ENCODE peak calls at places on chromosomes 11 and 22, in seven cellular contexts. One of them, this sample, is unnamed.

GRCh38 chr22:33296941-33297340 is 238.8 kb upstream of the SYN3 start:
- DNase-seq in H1: no peak
- DNase-seq in A549: no peak
- DNase-seq in K562: no peak
- DNase-seq in SK-N-SH: no peak
- DNase-seq in HepG2: no peak
- DNase-seq in HCT116: no peak
- DNase-seq in this sample: no peak

GRCh38 chr11:124897681-124898680 is at the start of gene ROBO4:
- DNase-seq in H1: peak; percentile 37
- DNase-seq in A549: no peak
- DNase-seq in K562: no peak
- DNase-seq in SK-N-SH: peak; percentile 15
- DNase-seq in HepG2: peak; percentile 22
- DNase-seq in HCT116: peak; percentile 22
- DNase-seq in this sample: peak; percentile 94

GRCh38 chr11:1696608-1697570 is at the start of gene KRTAP5-6:
- DNase-seq in H1: no peak
- DNase-seq in A549: no peak
- DNase-seq in K562: no peak
- DNase-seq in SK-N-SH: no peak
- DNase-seq in HepG2: no peak
- DNase-seq in HCT116: no peak
- DNase-seq in this sample: no peak

GRCh38 chr11:64348611-64349387 is 8.8 kb downstream of the CCDC88B start:
- DNase-seq in H1: no peak
- DNase-seq in A549: no peak
- DNase-seq in K562: no peak
- DNase-seq in SK-N-SH: peak; percentile 60
- DNase-seq in HepG2: peak; percentile 33
- DNase-seq in HCT116: no peak
- DNase-seq in this sample: no peak

GRCh38 chr11:47847892-47848635 is at the start of gene NUP160:
- DNase-seq in H1: peak; percentile 95
- DNase-seq in A549: peak; percentile 73
- DNase-seq in K562: peak; percentile 87
- DNase-seq in SK-N-SH: peak; percentile 90
- DNase-seq in HepG2: peak; percentile 50
- DNase-seq in HCT116: peak; percentile 23
- DNase-seq in this sample: peak; percentile 29

GRCh38 chr11:79363861-79364378 is 76.9 kb downstream of the TENM4 start:
- DNase-seq in H1: no peak
- DNase-seq in A549: no peak
- DNase-seq in K562: no peak
- DNase-seq in SK-N-SH: no peak
- DNase-seq in HepG2: no peak
- DNase-seq in HCT116: no peak
- DNase-seq in this sample: no peak

GRCh38 chr11:726278-726915 is 20.4 kb downstream of the EPS8L2 start:
- DNase-seq in H1: peak; percentile 74
- DNase-seq in A549: no peak
- DNase-seq in K562: peak; percentile 90
- DNase-seq in SK-N-SH: peak; percentile 71
- DNase-seq in HepG2: no peak
- DNase-seq in HCT116: no peak
- DNase-seq in this sample: peak; percentile 26

GRCh38 chr11:44894217-44894617 is 56.5 kb downstream of the TP53I11 start:
- DNase-seq in H1: peak; percentile 92
- DNase-seq in A549: peak; percentile 66
- DNase-seq in K562: peak; percentile 68
- DNase-seq in SK-N-SH: peak; percentile 86
- DNase-seq in HepG2: peak; percentile 24
- DNase-seq in HCT116: peak; percentile 40
- DNase-seq in this sample: peak; percentile 66

GRCh38 chr11:103877221-103877620 is 159.2 kb upstream of the DDI1 start:
- DNase-seq in H1: no peak
- DNase-seq in A549: peak; percentile 17
- DNase-seq in K562: no peak
- DNase-seq in SK-N-SH: no peak
- DNase-seq in HepG2: no peak
- DNase-seq in HCT116: no peak
- DNase-seq in this sample: peak; percentile 16

GRCh38 chr11:73414977-73415492 is 38.8 kb downstream of the RELT start:
- DNase-seq in H1: no peak
- DNase-seq in A549: no peak
- DNase-seq in K562: no peak
- DNase-seq in SK-N-SH: no peak
- DNase-seq in HepG2: no peak
- DNase-seq in HCT116: no peak
- DNase-seq in this sample: peak; percentile 79

GRCh38 chr11:8917157-8917820 is 6.3 kb downstream of the AKIP1 start:
- DNase-seq in H1: no peak
- DNase-seq in A549: no peak
- DNase-seq in K562: no peak
- DNase-seq in SK-N-SH: no peak
- DNase-seq in HepG2: peak; percentile 62
- DNase-seq in HCT116: no peak
- DNase-seq in this sample: peak; percentile 93

GRCh38 chr11:12979928-12980689 is 29.0 kb upstream of the RASSF10 start:
- DNase-seq in H1: no peak
- DNase-seq in A549: no peak
- DNase-seq in K562: no peak
- DNase-seq in SK-N-SH: no peak
- DNase-seq in HepG2: peak; percentile 3
- DNase-seq in HCT116: no peak
- DNase-seq in this sample: no peak

GRCh38 chr11:66068154-66068821 is 1.8 kb upstream of the PACS1 start:
- DNase-seq in H1: peak; percentile 94
- DNase-seq in A549: peak; percentile 81
- DNase-seq in K562: peak; percentile 81
- DNase-seq in SK-N-SH: peak; percentile 86
- DNase-seq in HepG2: peak; percentile 57
- DNase-seq in HCT116: peak; percentile 42
- DNase-seq in this sample: peak; percentile 68

GRCh38 chr11:18844753-18845367 is 53.3 kb upstream of the PTPN5 start:
- DNase-seq in H1: no peak
- DNase-seq in A549: peak; percentile 60
- DNase-seq in K562: peak; percentile 47
- DNase-seq in SK-N-SH: peak; percentile 40
- DNase-seq in HepG2: peak; percentile 37
- DNase-seq in HCT116: peak; percentile 36
- DNase-seq in this sample: peak; percentile 33

GRCh38 chr11:121418625-121419114 is 33.4 kb upstream of the SORL1 start:
- DNase-seq in H1: no peak
- DNase-seq in A549: no peak
- DNase-seq in K562: no peak
- DNase-seq in SK-N-SH: no peak
- DNase-seq in HepG2: no peak
- DNase-seq in HCT116: no peak
- DNase-seq in this sample: no peak

DNA sequence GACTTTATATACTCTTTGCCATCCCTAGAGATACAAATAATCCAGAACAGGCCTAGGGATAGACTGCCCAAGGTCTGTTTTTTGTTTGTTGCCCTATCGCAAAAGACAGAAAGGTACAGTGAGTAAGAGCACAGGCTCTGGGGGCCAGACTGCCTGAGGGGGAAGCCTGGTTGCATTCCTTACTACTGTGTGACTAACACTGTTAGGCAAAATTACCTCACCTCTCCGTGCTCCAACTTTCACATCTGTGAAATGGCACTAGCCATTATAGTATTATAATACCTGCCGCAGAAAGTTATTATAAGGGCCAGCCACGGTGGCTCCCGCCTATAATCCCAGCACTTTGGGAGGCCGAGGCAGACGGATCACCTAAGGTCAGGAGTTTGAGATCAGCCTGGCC is 14.5 kb downstream of the SLC35F2 start:
- DNase-seq in H1: no peak
- DNase-seq in A549: peak; percentile 33
- DNase-seq in K562: no peak
- DNase-seq in SK-N-SH: no peak
- DNase-seq in HepG2: no peak
- DNase-seq in HCT116: no peak
- DNase-seq in this sample: peak; percentile 52
- TF ChIP-seq RAD21 in H1: no peak
- TF ChIP-seq RAD21 in A549: no peak
- TF ChIP-seq RAD21 in K562: no peak
- TF ChIP-seq RAD21 in SK-N-SH: no peak
- TF ChIP-seq RAD21 in HepG2: no peak
- TF ChIP-seq RAD21 in HCT116: no peak
- TF ChIP-seq RAD21 in this sample: no peak

DNA sequence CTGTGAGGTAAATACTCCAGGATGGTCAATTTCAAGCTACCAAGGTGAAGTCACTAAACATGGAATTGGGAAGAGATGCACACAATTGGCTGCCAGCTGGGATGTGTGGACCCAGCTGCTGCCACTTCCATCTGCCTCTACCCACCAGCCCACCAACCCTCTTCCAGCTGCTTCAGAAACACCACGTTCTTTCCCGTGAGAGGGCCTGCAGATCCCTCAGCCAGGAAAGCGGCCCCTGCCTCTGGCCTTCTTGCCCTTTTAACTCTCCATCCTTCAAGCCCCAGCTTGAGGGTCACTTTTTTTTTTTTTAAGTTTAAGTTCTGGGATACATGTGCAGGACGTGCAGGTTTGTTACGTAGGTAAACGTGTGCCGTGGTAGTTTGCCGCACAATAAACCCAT is 20.0 kb downstream of the PRG3 start:
- DNase-seq in H1: no peak
- DNase-seq in A549: no peak
- DNase-seq in K562: no peak
- DNase-seq in SK-N-SH: no peak
- DNase-seq in HepG2: no peak
- DNase-seq in HCT116: no peak
- DNase-seq in this sample: no peak
- H3K27ac ChIP-seq in H1: no peak overlapping the region
- H3K27ac ChIP-seq in A549: peak overlapping the region; percentile 84
- H3K27ac ChIP-seq in K562: no peak overlapping the region
- H3K27ac ChIP-seq in SK-N-SH: no peak overlapping the region
- H3K27ac ChIP-seq in HepG2: no peak overlapping the region
- H3K27ac ChIP-seq in HCT116: no peak overlapping the region
- H3K27ac ChIP-seq in this sample: no peak overlapping the region

GRCh38 chr22:44860311-44860710 is 107.9 kb downstream of the ARHGAP8 start:
- DNase-seq in H1: no peak
- DNase-seq in A549: no peak
- DNase-seq in K562: no peak
- DNase-seq in SK-N-SH: no peak
- DNase-seq in HepG2: no peak
- DNase-seq in HCT116: no peak
- DNase-seq in this sample: no peak
- TF ChIP-seq RAD21 in H1: no peak
- TF ChIP-seq RAD21 in A549: no peak
- TF ChIP-seq RAD21 in K562: no peak
- TF ChIP-seq RAD21 in SK-N-SH: no peak
- TF ChIP-seq RAD21 in HepG2: no peak
- TF ChIP-seq RAD21 in HCT116: no peak
- TF ChIP-seq RAD21 in this sample: no peak

GRCh38 chr11:93689166-93689734 is 27.8 kb downstream of the CEP295 start:
- DNase-seq in H1: no peak
- DNase-seq in A549: no peak
- DNase-seq in K562: no peak
- DNase-seq in SK-N-SH: no peak
- DNase-seq in HepG2: no peak
- DNase-seq in HCT116: no peak
- DNase-seq in this sample: no peak
- H3K27ac ChIP-seq in H1: no peak overlapping the region
- H3K27ac ChIP-seq in A549: no peak overlapping the region
- H3K27ac ChIP-seq in K562: no peak overlapping the region
- H3K27ac ChIP-seq in SK-N-SH: no peak overlapping the region
- H3K27ac ChIP-seq in HepG2: no peak overlapping the region
- H3K27ac ChIP-seq in HCT116: no peak overlapping the region
- H3K27ac ChIP-seq in this sample: no peak overlapping the region

DNA sequence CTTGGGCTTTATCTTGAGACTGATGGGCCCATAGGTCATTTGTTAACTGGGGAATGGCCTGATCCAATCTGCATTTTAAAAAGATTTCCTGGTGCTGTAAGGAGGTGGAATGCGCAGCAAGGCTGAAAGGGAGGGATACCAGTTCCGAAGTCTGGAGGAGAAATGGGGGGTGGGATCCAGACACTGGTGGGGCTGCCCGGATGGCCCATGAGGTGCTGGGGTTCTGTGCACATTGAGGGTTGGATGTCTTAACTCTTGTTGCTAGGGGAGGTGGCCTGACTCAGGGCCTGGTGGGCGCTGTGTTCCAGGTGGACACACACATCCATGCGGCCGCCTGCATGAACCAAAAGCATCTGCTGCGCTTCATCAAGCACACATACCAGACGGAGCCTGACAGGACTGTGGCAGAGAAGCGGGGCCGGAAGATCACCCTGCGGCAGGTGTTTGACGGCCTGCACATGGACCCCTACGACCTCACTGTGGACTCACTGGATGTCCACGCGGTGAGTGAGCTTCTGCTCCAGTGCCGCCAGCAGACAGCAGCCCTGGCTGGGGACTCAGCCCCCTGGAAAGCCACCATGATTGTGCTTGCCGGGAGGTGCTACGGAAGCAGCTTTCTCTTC is 38.1 kb downstream of the AMPD3 start:
- DNase-seq in H1: no peak
- DNase-seq in A549: no peak
- DNase-seq in K562: no peak
- DNase-seq in SK-N-SH: no peak
- DNase-seq in HepG2: no peak
- DNase-seq in HCT116: no peak
- DNase-seq in this sample: no peak
- TF ChIP-seq RAD21 in H1: no peak
- TF ChIP-seq RAD21 in A549: no peak
- TF ChIP-seq RAD21 in K562: no peak
- TF ChIP-seq RAD21 in SK-N-SH: no peak
- TF ChIP-seq RAD21 in HepG2: no peak
- TF ChIP-seq RAD21 in HCT116: no peak
- TF ChIP-seq RAD21 in this sample: no peak

GRCh38 chr11:46472662-46472994 is 81.1 kb upstream of the CHRM4 start:
- DNase-seq in H1: no peak
- DNase-seq in A549: no peak
- DNase-seq in K562: peak; percentile 18
- DNase-seq in SK-N-SH: no peak
- DNase-seq in HepG2: peak; percentile 15
- DNase-seq in HCT116: peak; percentile 12
- DNase-seq in this sample: no peak
- H3K27ac ChIP-seq in H1: no peak overlapping the region
- H3K27ac ChIP-seq in A549: no peak overlapping the region
- H3K27ac ChIP-seq in K562: no peak overlapping the region
- H3K27ac ChIP-seq in SK-N-SH: no peak overlapping the region
- H3K27ac ChIP-seq in HepG2: peak overlapping the region; percentile 8
- H3K27ac ChIP-seq in HCT116: no peak overlapping the region
- H3K27ac ChIP-seq in this sample: no peak overlapping the region

GRCh38 chr11:3216027-3216525 is 2.5 kb downstream of the MRGPRG start:
- DNase-seq in H1: no peak
- DNase-seq in A549: no peak
- DNase-seq in K562: no peak
- DNase-seq in SK-N-SH: no peak
- DNase-seq in HepG2: no peak
- DNase-seq in HCT116: no peak
- DNase-seq in this sample: no peak
- TF ChIP-seq RAD21 in H1: no peak
- TF ChIP-seq RAD21 in A549: no peak
- TF ChIP-seq RAD21 in K562: no peak
- TF ChIP-seq RAD21 in SK-N-SH: no peak
- TF ChIP-seq RAD21 in HepG2: no peak
- TF ChIP-seq RAD21 in HCT116: no peak
- TF ChIP-seq RAD21 in this sample: no peak

DNA sequence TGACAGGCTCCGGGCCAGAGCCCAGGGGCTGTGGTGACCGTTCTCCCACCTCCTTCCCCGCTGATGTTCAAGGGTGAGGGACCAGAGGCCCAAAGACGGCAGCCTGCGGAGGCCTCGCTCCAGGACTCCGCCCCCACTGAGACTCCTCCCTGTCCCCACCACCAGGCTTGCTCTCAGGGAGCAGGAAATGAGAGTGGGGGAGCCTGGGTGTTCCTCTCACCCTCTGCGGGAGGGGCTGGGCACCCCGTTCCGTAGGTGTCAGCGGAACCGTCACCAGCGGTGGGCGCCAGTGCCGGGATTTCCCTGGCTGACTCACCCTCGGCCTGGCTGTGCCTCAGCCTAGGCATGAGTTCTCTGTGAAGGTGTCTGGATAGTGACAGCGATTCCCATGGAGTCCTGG is 15.7 kb downstream of the DAGLA start:
- DNase-seq in H1: peak; percentile 63
- DNase-seq in A549: peak; percentile 74
- DNase-seq in K562: no peak
- DNase-seq in SK-N-SH: peak; percentile 56
- DNase-seq in HepG2: no peak
- DNase-seq in HCT116: no peak
- DNase-seq in this sample: peak; percentile 81
- H3K27ac ChIP-seq in H1: no peak overlapping the region
- H3K27ac ChIP-seq in A549: peak overlapping the region; percentile 75
- H3K27ac ChIP-seq in K562: no peak overlapping the region
- H3K27ac ChIP-seq in SK-N-SH: peak overlapping the region; percentile 32
- H3K27ac ChIP-seq in HepG2: no peak overlapping the region
- H3K27ac ChIP-seq in HCT116: peak overlapping the region; percentile 45
- H3K27ac ChIP-seq in this sample: no peak overlapping the region